ENCODE peak calls at places on chromosomes 5 and 9, in seven cellular contexts. V, F, X, L, A, P and W are unnamed samples.

GRCh38 chr9:113622600-113623400 is 159.3 kb downstream of the RGS3 start:
- DNase-seq in V (no peak), F (peak), X (peak), L (no peak), A (peak), P (peak), W (peak)

GRCh38 chr5:61809651-61810050 is 477.6 kb downstream of the ZSWIM6 start:
- DNase-seq in V (no peak), F (no peak), X (peak), L (no peak), A (no peak), P (no peak), W (no peak)

GRCh38 chr9:119004618-119004990 is 364.6 kb downstream of the BRINP1 start:
- DNase-seq in V (peak), F (peak), X (no peak), L (no peak), A (peak), P (peak), W (no peak)

GRCh38 chr9:79236466-79236865 is 335.3 kb upstream of the TLE4 start:
- DNase-seq in V (no peak), F (no peak), X (no peak), L (no peak), A (no peak), P (peak), W (no peak)

GRCh38 chr5:112005533-112005926 is 248.5 kb upstream of the NREP start:
- DNase-seq in V (no peak), F (peak), X (no peak), L (no peak), A (no peak), P (peak), W (no peak)

GRCh38 chr9:110977259-110977709 is 61.0 kb downstream of the LPAR1 start:
- DNase-seq in V (no peak), F (peak), X (peak), L (peak), A (no peak), P (peak), W (peak)

GRCh38 chr9:26264709-26265601 is 586.7 kb upstream of the TUSC1 start:
- DNase-seq in V (no peak), F (peak), X (no peak), L (peak), A (no peak), P (peak), W (no peak)

GRCh38 chr9:93648181-93648580 is 71.8 kb downstream of the PHF2 start:
- DNase-seq in V (peak), F (no peak), X (no peak), L (no peak), A (no peak), P (no peak), W (no peak)

GRCh38 chr9:121750715-121751623 is 99.5 kb downstream of the DAB2IP start:
- DNase-seq in V (no peak), F (no peak), X (no peak), L (no peak), A (no peak), P (no peak), W (peak)

GRCh38 chr5:89769975-89770374 is 639.6 kb downstream of the CETN3 start:
- DNase-seq in V (no peak), F (peak), X (peak), L (peak), A (no peak), P (peak), W (no peak)

GRCh38 chr5:128403350-128403749 is 134.7 kb downstream of the FBN2 start:
- DNase-seq in V (no peak), F (no peak), X (no peak), L (no peak), A (no peak), P (no peak), W (no peak)

GRCh38 chr5:34587355-34588241 is 68.5 kb upstream of the RAI14 start:
- DNase-seq in V (no peak), F (peak), X (no peak), L (no peak), A (no peak), P (peak), W (no peak)

GRCh38 chr5:33938507-33938796 is 2.3 kb downstream of the RXFP3 start:
- DNase-seq in V (peak), F (no peak), X (no peak), L (no peak), A (no peak), P (no peak), W (no peak)

GRCh38 chr5:7396169-7397004 is 449 bp downstream of the ADCY2 start:
- DNase-seq in V (peak), F (peak), X (peak), L (no peak), A (peak), P (peak), W (peak)

GRCh38 chr9:18985464-18985951 is 47.5 kb downstream of the SAXO1 start:
- DNase-seq in V (no peak), F (peak), X (no peak), L (no peak), A (no peak), P (peak), W (no peak)

GRCh38 chr5:171442287-171443042 is 23.0 kb downstream of the FGF18 start:
- DNase-seq in V (peak), F (peak), X (no peak), L (no peak), A (no peak), P (peak), W (no peak)

GRCh38 chr5:6728011-6728794 is 15.0 kb downstream of the TENT4A start:
- DNase-seq in V (no peak), F (no peak), X (no peak), L (no peak), A (no peak), P (no peak), W (no peak)

GRCh38 chr9:14349818-14350333 is 35.9 kb upstream of the NFIB start:
- DNase-seq in V (no peak), F (no peak), X (no peak), L (no peak), A (no peak), P (no peak), W (no peak)

GRCh38 chr5:126939887-126940286 is 90.5 kb downstream of the MARCHF3 start:
- DNase-seq in V (no peak), F (peak), X (no peak), L (no peak), A (no peak), P (peak), W (no peak)

GRCh38 chr5:78757269-78758053 is 108.9 kb upstream of the LHFPL2 start:
- DNase-seq in V (peak), F (peak), X (no peak), L (peak), A (no peak), P (peak), W (no peak)

GRCh38 chr9:124376329-124376728 is 38.9 kb downstream of the PSMB7 start:
- DNase-seq in V (no peak), F (no peak), X (no peak), L (no peak), A (no peak), P (no peak), W (no peak)

GRCh38 chr5:176918613-176919012 is 19.5 kb upstream of the HK3 start:
- DNase-seq in V (no peak), F (no peak), X (no peak), L (no peak), A (no peak), P (no peak), W (no peak)

GRCh38 chr5:142997586-142997985 is 227.4 kb downstream of the ARHGAP26 start:
- DNase-seq in V (no peak), F (no peak), X (no peak), L (no peak), A (no peak), P (no peak), W (no peak)

GRCh38 chr5:67156976-67157583 is 39.5 kb downstream of the CD180 start:
- DNase-seq in V (no peak), F (peak), X (peak), L (no peak), A (peak), P (peak), W (peak)

GRCh38 chr9:116639251-116639741 is 47.8 kb upstream of the TRIM32 start:
- DNase-seq in V (no peak), F (no peak), X (no peak), L (peak), A (no peak), P (peak), W (no peak)

GRCh38 chr9:74696520-74696919 is 191.2 kb downstream of the TRPM6 start:
- DNase-seq in V (no peak), F (no peak), X (no peak), L (no peak), A (no peak), P (no peak), W (no peak)

GRCh38 chr9:124291801-124292396 is 34.1 kb downstream of the NEK6 start:
- DNase-seq in V (no peak), F (peak), X (no peak), L (no peak), A (peak), P (no peak), W (no peak)

GRCh38 chr5:74094096-74094778 is 468.2 kb downstream of the ARHGEF28 start:
- DNase-seq in V (no peak), F (peak), X (no peak), L (no peak), A (no peak), P (peak), W (no peak)

GRCh38 chr5:135364416-135365262 is 34.4 kb downstream of the MACROH2A1 start:
- DNase-seq in V (no peak), F (no peak), X (no peak), L (no peak), A (no peak), P (no peak), W (no peak)

GRCh38 chr9:101566904-101567724 is 27.7 kb downstream of the PPP3R2 start:
- DNase-seq in V (no peak), F (peak), X (peak), L (no peak), A (no peak), P (peak), W (peak)

GRCh38 chr9:134689320-134690181 is 47.9 kb downstream of the COL5A1 start:
- DNase-seq in V (peak), F (peak), X (peak), L (no peak), A (peak), P (peak), W (peak)

GRCh38 chr9:124174385-124174784 is 83.4 kb upstream of the NEK6 start:
- DNase-seq in V (no peak), F (no peak), X (no peak), L (no peak), A (no peak), P (no peak), W (no peak)

GRCh38 chr5:32450952-32451351 is 6.4 kb upstream of the ZFR start:
- DNase-seq in V (no peak), F (no peak), X (no peak), L (no peak), A (no peak), P (no peak), W (no peak)

GRCh38 chr5:126851441-126852103 is 74.6 kb downstream of the LMNB1 start:
- DNase-seq in V (peak), F (no peak), X (no peak), L (no peak), A (no peak), P (no peak), W (no peak)

GRCh38 chr9:99296375-99296951 is 74.4 kb downstream of the SEC61B start:
- DNase-seq in V (peak), F (peak), X (no peak), L (no peak), A (no peak), P (no peak), W (no peak)

GRCh38 chr5:77778398-77778797 is 2.3 kb upstream of the TBCA start:
- DNase-seq in V (no peak), F (no peak), X (no peak), L (no peak), A (no peak), P (no peak), W (no peak)

GRCh38 chr9:93064392-93065124 is 6.1 kb downstream of the SUSD3 start:
- DNase-seq in V (peak), F (peak), X (no peak), L (no peak), A (no peak), P (peak), W (no peak)

GRCh38 chr5:43066799-43067741 is 27.0 kb upstream of the ANXA2R start:
- DNase-seq in V (peak), F (peak), X (peak), L (no peak), A (peak), P (peak), W (peak)
- TF ChIP-seq CTCF in V (no peak), F (no peak), X (no peak), L (no peak), A (no peak), P (no peak), W (no peak)

GRCh38 chr9:15513335-15513734 is 2.6 kb upstream of the PSIP1 start:
- DNase-seq in V (no peak), F (peak), X (peak), L (no peak), A (no peak), P (no peak), W (peak)
- TF ChIP-seq CTCF in V (no peak), F (peak), X (no peak), L (peak), A (peak), P (no peak), W (no peak)

DNA sequence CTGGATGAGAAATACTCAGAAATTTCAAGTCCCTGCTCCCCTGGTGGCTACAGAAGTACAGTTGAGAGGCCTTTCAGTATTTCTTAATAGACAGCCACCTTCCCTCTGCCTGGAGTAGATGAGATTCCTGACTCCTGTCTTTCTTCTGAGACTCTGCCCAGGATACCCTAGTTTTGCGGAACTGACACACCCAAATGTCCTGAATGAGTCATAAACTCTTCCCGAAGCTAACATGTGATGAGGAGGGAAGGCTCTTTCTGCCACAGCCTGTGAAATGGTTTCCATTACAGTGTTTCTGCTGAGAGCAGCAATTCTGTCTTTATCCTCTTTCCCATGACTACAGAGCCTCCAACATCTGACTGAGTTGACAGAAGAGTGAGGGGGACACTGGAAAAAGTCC is 52.7 kb upstream of the TNC start:
- DNase-seq in V (no peak), F (peak), X (peak), L (peak), A (no peak), P (peak), W (no peak)
- TF ChIP-seq CTCF in V (no peak), F (peak), X (no peak), L (no peak), A (no peak), P (no peak), W (no peak)

DNA sequence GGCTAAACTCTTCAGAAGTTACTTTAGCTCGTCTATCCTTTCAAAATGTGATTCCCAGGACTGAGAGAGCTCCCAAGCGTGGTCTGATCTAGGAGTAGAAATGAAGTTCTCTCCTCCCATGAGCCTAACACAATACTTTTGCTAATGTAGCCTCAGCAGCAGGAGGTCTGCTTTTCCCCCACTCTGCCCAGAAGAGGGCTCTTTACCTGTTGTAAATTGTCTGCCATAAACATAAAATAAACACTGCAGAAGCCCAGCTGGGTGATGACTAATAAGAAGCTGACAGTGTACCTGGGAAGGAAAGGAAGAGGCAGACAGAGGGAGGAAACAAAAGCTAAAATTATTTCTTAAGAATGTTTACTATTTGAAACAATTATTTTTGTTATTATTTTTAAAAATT is 15.4 kb downstream of the SLC36A3 start:
- DNase-seq in V (no peak), F (no peak), X (peak), L (no peak), A (no peak), P (no peak), W (peak)
- TF ChIP-seq CTCF in V (no peak), F (peak), X (no peak), L (no peak), A (no peak), P (no peak), W (no peak)

GRCh38 chr5:179974946-179975712 is 67.4 kb upstream of the TBC1D9B start:
- DNase-seq in V (no peak), F (peak), X (no peak), L (no peak), A (peak), P (no peak), W (peak)
- TF ChIP-seq CTCF in V (peak), F (peak), X (peak), L (peak), A (peak), P (peak), W (peak)